ENCODE peak calls at places on chromosomes 5 and 9, in four cellular contexts. One of them, this sample, is unnamed.
A peak's percentile ranks its signal among the peaks of the same experiment; 100 is the strongest.

GRCh38 chr5:169803077-169803981 is 166.3 kb downstream of the DOCK2 start:
- DNase-seq in left ventricle myocardium inferior: peak; percentile 65
- DNase-seq in astrocyte of the cerebellum: peak; percentile 53
- DNase-seq in MM.1S: no peak
- DNase-seq in this sample: peak; percentile 55

GRCh38 chr5:149419532-149420485 is 40.7 kb upstream of the IL17B start:
- DNase-seq in left ventricle myocardium inferior: peak; percentile 59
- DNase-seq in astrocyte of the cerebellum: no peak
- DNase-seq in MM.1S: no peak
- DNase-seq in this sample: peak; percentile 63

GRCh38 chr9:137781906-137782585 is 95.5 kb upstream of the CACNA1B start:
- DNase-seq in left ventricle myocardium inferior: no peak
- DNase-seq in astrocyte of the cerebellum: no peak
- DNase-seq in MM.1S: no peak
- DNase-seq in this sample: no peak

GRCh38 chr9:91111226-91111625 is 250.5 kb downstream of the AUH start:
- DNase-seq in left ventricle myocardium inferior: no peak
- DNase-seq in astrocyte of the cerebellum: no peak
- DNase-seq in MM.1S: no peak
- DNase-seq in this sample: no peak

GRCh38 chr9:92001244-92001643 is 51.2 kb upstream of the ROR2 start:
- DNase-seq in left ventricle myocardium inferior: no peak
- DNase-seq in astrocyte of the cerebellum: no peak
- DNase-seq in MM.1S: no peak
- DNase-seq in this sample: no peak

GRCh38 chr9:26746357-26747072 is 146.1 kb downstream of the CAAP1 start:
- DNase-seq in left ventricle myocardium inferior: no peak
- DNase-seq in astrocyte of the cerebellum: no peak
- DNase-seq in MM.1S: peak; percentile 70
- DNase-seq in this sample: no peak

GRCh38 chr9:69455311-69455710 is 130.3 kb downstream of the ENTREP1 start:
- DNase-seq in left ventricle myocardium inferior: no peak
- DNase-seq in astrocyte of the cerebellum: no peak
- DNase-seq in MM.1S: no peak
- DNase-seq in this sample: no peak

GRCh38 chr5:27083763-27084420 is 45.5 kb upstream of the CDH9 start:
- DNase-seq in left ventricle myocardium inferior: no peak
- DNase-seq in astrocyte of the cerebellum: peak; percentile 32
- DNase-seq in MM.1S: no peak
- DNase-seq in this sample: no peak

GRCh38 chr9:135343733-135344522 is 135.7 kb upstream of the PPP1R26 start:
- DNase-seq in left ventricle myocardium inferior: peak; percentile 55
- DNase-seq in astrocyte of the cerebellum: no peak
- DNase-seq in MM.1S: peak; percentile 40
- DNase-seq in this sample: peak; percentile 57

GRCh38 chr5:9619331-9620092 is 10.6 kb downstream of the TAS2R1 start:
- DNase-seq in left ventricle myocardium inferior: peak; percentile 16
- DNase-seq in astrocyte of the cerebellum: no peak
- DNase-seq in MM.1S: no peak
- DNase-seq in this sample: peak; percentile 45

GRCh38 chr9:109019420-109019819 is 6.1 kb upstream of the CTNNAL1 start:
- DNase-seq in left ventricle myocardium inferior: no peak
- DNase-seq in astrocyte of the cerebellum: no peak
- DNase-seq in MM.1S: no peak
- DNase-seq in this sample: no peak

GRCh38 chr5:68251386-68251785 is 35.8 kb downstream of the PIK3R1 start:
- DNase-seq in left ventricle myocardium inferior: peak; percentile 27
- DNase-seq in astrocyte of the cerebellum: no peak
- DNase-seq in MM.1S: no peak
- DNase-seq in this sample: no peak

GRCh38 chr5:141866111-141866510 is 12.1 kb downstream of the PCDH1 start:
- DNase-seq in left ventricle myocardium inferior: no peak
- DNase-seq in astrocyte of the cerebellum: no peak
- DNase-seq in MM.1S: no peak
- DNase-seq in this sample: no peak

GRCh38 chr9:112049834-112050516 is 125.1 kb downstream of the SUSD1 start:
- DNase-seq in left ventricle myocardium inferior: no peak
- DNase-seq in astrocyte of the cerebellum: peak; percentile 49
- DNase-seq in MM.1S: no peak
- DNase-seq in this sample: no peak

GRCh38 chr5:164563370-164563769 is 1058.0 kb downstream of the MAT2B start:
- DNase-seq in left ventricle myocardium inferior: no peak
- DNase-seq in astrocyte of the cerebellum: no peak
- DNase-seq in MM.1S: no peak
- DNase-seq in this sample: no peak

GRCh38 chr9:2229109-2229733 is 214.1 kb downstream of the SMARCA2 start:
- DNase-seq in left ventricle myocardium inferior: no peak
- DNase-seq in astrocyte of the cerebellum: no peak
- DNase-seq in MM.1S: peak; percentile 67
- DNase-seq in this sample: no peak

GRCh38 chr9:2227468-2227867 is 212.3 kb downstream of the SMARCA2 start:
- DNase-seq in left ventricle myocardium inferior: no peak
- DNase-seq in astrocyte of the cerebellum: no peak
- DNase-seq in MM.1S: no peak
- DNase-seq in this sample: no peak

GRCh38 chr9:2230362-2230761 is 215.2 kb downstream of the SMARCA2 start:
- DNase-seq in left ventricle myocardium inferior: no peak
- DNase-seq in astrocyte of the cerebellum: no peak
- DNase-seq in MM.1S: peak; percentile 33
- DNase-seq in this sample: no peak

GRCh38 chr9:2228641-2229040 is 213.5 kb downstream of the SMARCA2 start:
- DNase-seq in left ventricle myocardium inferior: no peak
- DNase-seq in astrocyte of the cerebellum: no peak
- DNase-seq in MM.1S: no peak
- DNase-seq in this sample: no peak

DNA sequence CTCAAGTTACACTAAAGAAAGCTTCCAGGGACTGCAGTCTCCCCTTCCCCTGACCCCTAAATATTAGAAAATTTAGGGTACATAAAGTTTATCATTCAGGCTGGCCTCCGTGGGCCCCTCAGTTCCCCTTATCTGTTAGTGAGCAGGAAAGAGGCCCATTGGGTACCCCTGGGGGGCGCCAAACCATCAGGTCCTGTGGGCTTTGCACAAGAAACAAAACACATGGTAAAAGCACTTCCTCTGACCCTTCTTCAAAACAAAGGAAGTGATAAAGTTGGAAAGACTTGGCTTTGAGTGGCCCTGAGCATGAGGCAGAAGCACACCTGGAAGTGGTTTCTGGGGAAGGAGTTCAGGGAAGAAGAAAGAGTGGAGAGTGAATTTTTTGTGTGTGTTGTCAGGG is 213.0 kb downstream of the SMARCA2 start:
- DNase-seq in left ventricle myocardium inferior: no peak
- DNase-seq in astrocyte of the cerebellum: no peak
- DNase-seq in MM.1S: no peak
- DNase-seq in this sample: no peak
- TF ChIP-seq CTCF in left ventricle myocardium inferior: peak; percentile 43
- TF ChIP-seq CTCF in astrocyte of the cerebellum: peak; percentile 41
- TF ChIP-seq CTCF in MM.1S: peak; percentile 45
- TF ChIP-seq CTCF in this sample: peak; percentile 57

GRCh38 chr5:95731571-95732554 is 727 bp downstream of the RHOBTB3 start:
- DNase-seq in left ventricle myocardium inferior: peak; percentile 56
- DNase-seq in astrocyte of the cerebellum: no peak
- DNase-seq in MM.1S: no peak
- DNase-seq in this sample: peak; percentile 82
- H3K4me3 ChIP-seq in left ventricle myocardium inferior: peak overlapping the region; percentile 89
- H3K4me3 ChIP-seq in astrocyte of the cerebellum: peak overlapping the region; percentile 83
- H3K4me3 ChIP-seq in MM.1S: peak overlapping the region; percentile 85
- H3K4me3 ChIP-seq in this sample: peak overlapping the region; percentile 72

DNA sequence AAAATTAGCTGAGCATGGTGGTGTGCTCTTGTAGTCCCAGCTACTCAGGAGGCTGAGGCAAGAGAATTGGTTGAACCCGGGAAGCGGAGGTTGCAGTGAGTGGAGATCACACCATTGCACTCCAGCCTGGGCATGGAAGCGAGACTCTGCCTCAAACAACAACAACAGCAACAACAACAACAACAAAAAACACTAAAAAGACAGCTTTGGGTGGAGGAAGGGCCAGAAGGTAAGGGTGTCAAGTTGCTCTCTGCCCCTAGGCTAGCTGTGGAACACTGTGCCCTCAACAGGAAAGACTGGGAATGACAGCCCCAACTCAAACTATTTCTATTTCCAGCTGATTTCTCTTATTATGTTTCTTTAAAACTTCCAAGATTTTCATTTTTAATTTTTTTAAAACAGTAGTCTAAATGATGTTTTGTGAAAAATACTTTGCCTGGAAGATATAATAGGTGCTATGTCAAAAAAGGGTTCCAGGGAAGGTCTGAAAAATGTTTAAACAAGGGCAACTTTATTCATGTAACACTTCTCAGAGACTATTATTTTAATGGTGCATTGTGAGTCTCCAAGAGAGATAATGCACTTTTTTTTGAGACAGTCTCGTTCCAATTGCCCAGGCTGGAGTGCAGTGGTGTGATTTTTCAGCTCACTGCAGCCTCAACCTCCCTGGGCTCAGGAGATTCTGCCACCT is 29.9 kb downstream of the CLINT1 start:
- DNase-seq in left ventricle myocardium inferior: no peak
- DNase-seq in astrocyte of the cerebellum: no peak
- DNase-seq in MM.1S: no peak
- DNase-seq in this sample: no peak
- TF ChIP-seq CTCF in left ventricle myocardium inferior: peak; percentile 43
- TF ChIP-seq CTCF in astrocyte of the cerebellum: peak; percentile 42
- TF ChIP-seq CTCF in MM.1S: peak; percentile 30
- TF ChIP-seq CTCF in this sample: peak; percentile 30

DNA sequence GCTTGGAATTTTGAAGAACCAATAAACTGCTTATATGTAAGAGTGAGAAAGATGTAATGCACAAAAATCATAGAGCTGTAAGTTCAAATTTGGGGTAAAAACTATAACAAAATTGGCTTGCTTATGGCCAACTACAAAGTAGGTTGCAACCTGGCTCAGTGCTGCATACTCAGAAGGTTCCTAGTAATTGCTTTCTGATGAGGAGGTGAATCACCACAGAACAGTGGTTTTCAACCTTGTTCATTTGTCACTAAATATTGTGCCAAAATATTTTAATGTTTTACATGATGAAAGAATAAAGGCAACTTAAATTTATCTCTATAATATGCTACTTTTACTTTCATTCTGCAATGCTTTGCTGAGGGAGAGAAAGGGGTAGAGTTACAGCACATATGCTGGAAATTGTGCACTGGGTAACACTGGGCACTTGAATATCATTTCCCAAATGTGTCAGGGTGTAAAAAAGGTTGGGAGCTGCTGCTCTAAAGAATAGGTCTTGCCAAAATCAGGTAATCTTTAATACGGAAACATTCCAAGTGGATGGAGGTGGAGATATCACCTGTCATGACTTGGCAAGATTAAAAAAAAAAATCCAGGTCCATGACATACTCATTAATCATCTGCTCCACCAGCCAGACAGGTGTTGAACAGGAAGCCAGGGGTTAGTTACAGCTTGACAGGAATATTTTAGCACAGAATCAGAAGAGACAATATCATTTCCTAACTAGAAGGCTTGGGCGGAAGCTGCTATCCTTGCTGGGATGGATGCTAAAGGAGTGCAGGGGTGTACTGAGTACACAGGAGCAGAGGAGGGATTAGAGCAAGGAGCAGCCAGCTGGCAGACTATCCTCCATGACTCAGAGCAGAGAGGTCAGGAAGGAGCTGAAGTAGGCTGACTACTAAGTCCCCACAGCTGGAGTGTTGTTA is 34.6 kb upstream of the CCL21 start:
- DNase-seq in left ventricle myocardium inferior: peak; percentile 40
- DNase-seq in astrocyte of the cerebellum: no peak
- DNase-seq in MM.1S: no peak
- DNase-seq in this sample: no peak
- H3K4me3 ChIP-seq in left ventricle myocardium inferior: no peak overlapping the region
- H3K4me3 ChIP-seq in astrocyte of the cerebellum: no peak overlapping the region
- H3K4me3 ChIP-seq in MM.1S: no peak overlapping the region
- H3K4me3 ChIP-seq in this sample: no peak overlapping the region

DNA sequence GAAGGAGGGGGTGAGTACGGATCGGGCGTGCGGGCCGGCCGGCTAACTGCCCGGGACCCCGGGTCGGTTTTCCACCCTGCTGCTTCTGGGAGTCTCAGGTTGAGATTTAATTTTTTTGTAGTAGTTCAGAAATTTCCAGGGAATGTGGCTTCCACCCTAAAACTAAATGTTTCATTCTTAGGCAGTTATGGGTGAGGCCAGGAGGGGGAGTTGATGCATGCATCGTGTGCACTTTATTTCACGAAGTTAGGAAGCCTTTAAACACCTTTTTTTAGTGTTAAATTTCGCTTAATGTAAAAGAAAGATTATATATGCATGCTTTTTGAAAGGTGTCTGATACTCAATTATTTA is 914 bp downstream of the CDK9 start:
- DNase-seq in left ventricle myocardium inferior: no peak
- DNase-seq in astrocyte of the cerebellum: no peak
- DNase-seq in MM.1S: no peak
- DNase-seq in this sample: no peak
- TF ChIP-seq CTCF in left ventricle myocardium inferior: peak; percentile 46
- TF ChIP-seq CTCF in astrocyte of the cerebellum: peak; percentile 60
- TF ChIP-seq CTCF in MM.1S: peak; percentile 49
- TF ChIP-seq CTCF in this sample: peak; percentile 31